ENCODE peak calls at places on chromosome 19, in seven cellular contexts. One of them, this sample, is unnamed.
A peak's percentile ranks its signal among the peaks of the same experiment; 100 is the strongest.

GRCh38 chr19:12946092-12946845 is 607 bp downstream of the RAD23A start:
- DNase-seq in dorsolateral prefrontal cortex: no peak
- DNase-seq in ACHN: peak; percentile 78
- DNase-seq in nucleus accumbens: no peak
- DNase-seq in H54: no peak
- DNase-seq in sciatic nerve: peak; percentile 79
- DNase-seq in stimulated activated CD4-positive, alpha-beta T cell treated with anti-CD3 and anti-CD28 coated beads, TNF-alpha, amount 100 ng/mL, for 4 hours: no peak
- DNase-seq in this sample: no peak

GRCh38 chr19:51681286-51681956 is 11.7 kb upstream of the SPACA6 start:
- DNase-seq in dorsolateral prefrontal cortex: no peak
- DNase-seq in ACHN: no peak
- DNase-seq in nucleus accumbens: no peak
- DNase-seq in H54: no peak
- DNase-seq in sciatic nerve: no peak
- DNase-seq in stimulated activated CD4-positive, alpha-beta T cell treated with anti-CD3 and anti-CD28 coated beads, TNF-alpha, amount 100 ng/mL, for 4 hours: no peak
- DNase-seq in this sample: no peak

GRCh38 chr19:37980419-37980975 is 73.5 kb downstream of the SIPA1L3 start:
- DNase-seq in dorsolateral prefrontal cortex: no peak
- DNase-seq in ACHN: peak; percentile 93
- DNase-seq in nucleus accumbens: no peak
- DNase-seq in H54: no peak
- DNase-seq in sciatic nerve: peak; percentile 5
- DNase-seq in stimulated activated CD4-positive, alpha-beta T cell treated with anti-CD3 and anti-CD28 coated beads, TNF-alpha, amount 100 ng/mL, for 4 hours: no peak
- DNase-seq in this sample: no peak

GRCh38 chr19:57886046-57886445 is 2.8 kb downstream of the ZNF814 start:
- DNase-seq in dorsolateral prefrontal cortex: no peak
- DNase-seq in ACHN: no peak
- DNase-seq in nucleus accumbens: no peak
- DNase-seq in H54: no peak
- DNase-seq in sciatic nerve: no peak
- DNase-seq in stimulated activated CD4-positive, alpha-beta T cell treated with anti-CD3 and anti-CD28 coated beads, TNF-alpha, amount 100 ng/mL, for 4 hours: no peak
- DNase-seq in this sample: no peak

GRCh38 chr19:7145494-7145893 is 76.0 kb downstream of the ZNF557 start:
- DNase-seq in dorsolateral prefrontal cortex: no peak
- DNase-seq in ACHN: no peak
- DNase-seq in nucleus accumbens: no peak
- DNase-seq in H54: no peak
- DNase-seq in sciatic nerve: no peak
- DNase-seq in stimulated activated CD4-positive, alpha-beta T cell treated with anti-CD3 and anti-CD28 coated beads, TNF-alpha, amount 100 ng/mL, for 4 hours: no peak
- DNase-seq in this sample: no peak

GRCh38 chr19:49631279-49631588 is 8.7 kb downstream of the RRAS start:
- DNase-seq in dorsolateral prefrontal cortex: no peak
- DNase-seq in ACHN: no peak
- DNase-seq in nucleus accumbens: no peak
- DNase-seq in H54: no peak
- DNase-seq in sciatic nerve: no peak
- DNase-seq in stimulated activated CD4-positive, alpha-beta T cell treated with anti-CD3 and anti-CD28 coated beads, TNF-alpha, amount 100 ng/mL, for 4 hours: no peak
- DNase-seq in this sample: no peak

GRCh38 chr19:4800591-4801081 is 9.1 kb downstream of the FEM1A start:
- DNase-seq in dorsolateral prefrontal cortex: no peak
- DNase-seq in ACHN: no peak
- DNase-seq in nucleus accumbens: no peak
- DNase-seq in H54: no peak
- DNase-seq in sciatic nerve: no peak
- DNase-seq in stimulated activated CD4-positive, alpha-beta T cell treated with anti-CD3 and anti-CD28 coated beads, TNF-alpha, amount 100 ng/mL, for 4 hours: no peak
- DNase-seq in this sample: no peak

GRCh38 chr19:41548954-41549688 is 26.8 kb upstream of the CEACAM21 start:
- DNase-seq in dorsolateral prefrontal cortex: no peak
- DNase-seq in ACHN: no peak
- DNase-seq in nucleus accumbens: no peak
- DNase-seq in H54: no peak
- DNase-seq in sciatic nerve: no peak
- DNase-seq in stimulated activated CD4-positive, alpha-beta T cell treated with anti-CD3 and anti-CD28 coated beads, TNF-alpha, amount 100 ng/mL, for 4 hours: peak; percentile 52
- DNase-seq in this sample: no peak

GRCh38 chr19:39246951-39247669 is 1.5 kb downstream of the IFNL4 start:
- DNase-seq in dorsolateral prefrontal cortex: peak; percentile 31
- DNase-seq in ACHN: no peak
- DNase-seq in nucleus accumbens: no peak
- DNase-seq in H54: no peak
- DNase-seq in sciatic nerve: no peak
- DNase-seq in stimulated activated CD4-positive, alpha-beta T cell treated with anti-CD3 and anti-CD28 coated beads, TNF-alpha, amount 100 ng/mL, for 4 hours: no peak
- DNase-seq in this sample: no peak

GRCh38 chr19:38527466-38528136 is 90.2 kb downstream of the MAP4K1 start:
- DNase-seq in dorsolateral prefrontal cortex: no peak
- DNase-seq in ACHN: no peak
- DNase-seq in nucleus accumbens: no peak
- DNase-seq in H54: no peak
- DNase-seq in sciatic nerve: no peak
- DNase-seq in stimulated activated CD4-positive, alpha-beta T cell treated with anti-CD3 and anti-CD28 coated beads, TNF-alpha, amount 100 ng/mL, for 4 hours: no peak
- DNase-seq in this sample: no peak

GRCh38 chr19:18634612-18635290 is 2.1 kb upstream of the KLHL26 start:
- DNase-seq in dorsolateral prefrontal cortex: no peak
- DNase-seq in ACHN: no peak
- DNase-seq in nucleus accumbens: no peak
- DNase-seq in H54: no peak
- DNase-seq in sciatic nerve: no peak
- DNase-seq in stimulated activated CD4-positive, alpha-beta T cell treated with anti-CD3 and anti-CD28 coated beads, TNF-alpha, amount 100 ng/mL, for 4 hours: no peak
- DNase-seq in this sample: no peak

GRCh38 chr19:33702606-33703437 is 81.1 kb downstream of the CHST8 start:
- DNase-seq in dorsolateral prefrontal cortex: no peak
- DNase-seq in ACHN: no peak
- DNase-seq in nucleus accumbens: no peak
- DNase-seq in H54: no peak
- DNase-seq in sciatic nerve: no peak
- DNase-seq in stimulated activated CD4-positive, alpha-beta T cell treated with anti-CD3 and anti-CD28 coated beads, TNF-alpha, amount 100 ng/mL, for 4 hours: no peak
- DNase-seq in this sample: no peak

GRCh38 chr19:42246143-42246868 is 3.9 kb upstream of the GSK3A start:
- DNase-seq in dorsolateral prefrontal cortex: peak; percentile 83
- DNase-seq in ACHN: peak; percentile 64
- DNase-seq in nucleus accumbens: peak; percentile 75
- DNase-seq in H54: peak; percentile 87
- DNase-seq in sciatic nerve: peak; percentile 81
- DNase-seq in stimulated activated CD4-positive, alpha-beta T cell treated with anti-CD3 and anti-CD28 coated beads, TNF-alpha, amount 100 ng/mL, for 4 hours: no peak
- DNase-seq in this sample: peak; percentile 43

GRCh38 chr19:7928741-7929701 is 3.1 kb upstream of the CTXN1 start:
- DNase-seq in dorsolateral prefrontal cortex: no peak
- DNase-seq in ACHN: peak; percentile 65
- DNase-seq in nucleus accumbens: peak; percentile 8
- DNase-seq in H54: peak; percentile 69
- DNase-seq in sciatic nerve: peak; percentile 76
- DNase-seq in stimulated activated CD4-positive, alpha-beta T cell treated with anti-CD3 and anti-CD28 coated beads, TNF-alpha, amount 100 ng/mL, for 4 hours: peak; percentile 36
- DNase-seq in this sample: no peak

GRCh38 chr19:2567580-2567979 is 91.7 kb downstream of the GADD45B start:
- DNase-seq in dorsolateral prefrontal cortex: no peak
- DNase-seq in ACHN: no peak
- DNase-seq in nucleus accumbens: no peak
- DNase-seq in H54: no peak
- DNase-seq in sciatic nerve: peak; percentile 74
- DNase-seq in stimulated activated CD4-positive, alpha-beta T cell treated with anti-CD3 and anti-CD28 coated beads, TNF-alpha, amount 100 ng/mL, for 4 hours: no peak
- DNase-seq in this sample: no peak

GRCh38 chr19:50827476-50827875 is 3.9 kb upstream of the KLK1 start:
- DNase-seq in dorsolateral prefrontal cortex: no peak
- DNase-seq in ACHN: no peak
- DNase-seq in nucleus accumbens: no peak
- DNase-seq in H54: no peak
- DNase-seq in sciatic nerve: no peak
- DNase-seq in stimulated activated CD4-positive, alpha-beta T cell treated with anti-CD3 and anti-CD28 coated beads, TNF-alpha, amount 100 ng/mL, for 4 hours: no peak
- DNase-seq in this sample: no peak

GRCh38 chr19:2084993-2085720 is 11.0 kb downstream of the MOB3A start:
- DNase-seq in dorsolateral prefrontal cortex: no peak
- DNase-seq in ACHN: no peak
- DNase-seq in nucleus accumbens: no peak
- DNase-seq in H54: no peak
- DNase-seq in sciatic nerve: no peak
- DNase-seq in stimulated activated CD4-positive, alpha-beta T cell treated with anti-CD3 and anti-CD28 coated beads, TNF-alpha, amount 100 ng/mL, for 4 hours: peak; percentile 91
- DNase-seq in this sample: no peak

GRCh38 chr19:35966771-35967170 is 28.2 kb upstream of the SDHAF1 start:
- DNase-seq in dorsolateral prefrontal cortex: no peak
- DNase-seq in ACHN: no peak
- DNase-seq in nucleus accumbens: no peak
- DNase-seq in H54: no peak
- DNase-seq in sciatic nerve: no peak
- DNase-seq in stimulated activated CD4-positive, alpha-beta T cell treated with anti-CD3 and anti-CD28 coated beads, TNF-alpha, amount 100 ng/mL, for 4 hours: no peak
- DNase-seq in this sample: no peak

GRCh38 chr19:3604227-3604986 is 2.3 kb downstream of the TBXA2R start:
- DNase-seq in dorsolateral prefrontal cortex: no peak
- DNase-seq in ACHN: no peak
- DNase-seq in nucleus accumbens: no peak
- DNase-seq in H54: no peak
- DNase-seq in sciatic nerve: no peak
- DNase-seq in stimulated activated CD4-positive, alpha-beta T cell treated with anti-CD3 and anti-CD28 coated beads, TNF-alpha, amount 100 ng/mL, for 4 hours: no peak
- DNase-seq in this sample: no peak

GRCh38 chr19:7191946-7192691 is 102.1 kb downstream of the INSR start:
- DNase-seq in dorsolateral prefrontal cortex: no peak
- DNase-seq in ACHN: no peak
- DNase-seq in nucleus accumbens: no peak
- DNase-seq in H54: no peak
- DNase-seq in sciatic nerve: no peak
- DNase-seq in stimulated activated CD4-positive, alpha-beta T cell treated with anti-CD3 and anti-CD28 coated beads, TNF-alpha, amount 100 ng/mL, for 4 hours: no peak
- DNase-seq in this sample: no peak

GRCh38 chr19:44149776-44150175 is 8.4 kb downstream of the ZNF234 start:
- DNase-seq in dorsolateral prefrontal cortex: no peak
- DNase-seq in ACHN: no peak
- DNase-seq in nucleus accumbens: no peak
- DNase-seq in H54: no peak
- DNase-seq in sciatic nerve: no peak
- DNase-seq in stimulated activated CD4-positive, alpha-beta T cell treated with anti-CD3 and anti-CD28 coated beads, TNF-alpha, amount 100 ng/mL, for 4 hours: no peak
- DNase-seq in this sample: no peak

GRCh38 chr19:14916848-14917247 is 24.4 kb upstream of the OR7C2 start:
- DNase-seq in dorsolateral prefrontal cortex: no peak
- DNase-seq in ACHN: no peak
- DNase-seq in nucleus accumbens: no peak
- DNase-seq in H54: no peak
- DNase-seq in sciatic nerve: no peak
- DNase-seq in stimulated activated CD4-positive, alpha-beta T cell treated with anti-CD3 and anti-CD28 coated beads, TNF-alpha, amount 100 ng/mL, for 4 hours: no peak
- DNase-seq in this sample: no peak

GRCh38 chr19:5052945-5053485 is 84.1 kb downstream of the KDM4B start:
- DNase-seq in dorsolateral prefrontal cortex: no peak
- DNase-seq in ACHN: no peak
- DNase-seq in nucleus accumbens: no peak
- DNase-seq in H54: no peak
- DNase-seq in sciatic nerve: no peak
- DNase-seq in stimulated activated CD4-positive, alpha-beta T cell treated with anti-CD3 and anti-CD28 coated beads, TNF-alpha, amount 100 ng/mL, for 4 hours: no peak
- DNase-seq in this sample: no peak

GRCh38 chr19:39345956-39346355 is 3.7 kb downstream of the SAMD4B start:
- DNase-seq in dorsolateral prefrontal cortex: no peak
- DNase-seq in ACHN: no peak
- DNase-seq in nucleus accumbens: no peak
- DNase-seq in H54: no peak
- DNase-seq in sciatic nerve: no peak
- DNase-seq in stimulated activated CD4-positive, alpha-beta T cell treated with anti-CD3 and anti-CD28 coated beads, TNF-alpha, amount 100 ng/mL, for 4 hours: no peak
- DNase-seq in this sample: no peak

GRCh38 chr19:38900816-38901215 is 1.0 kb downstream of the NFKBIB start:
- DNase-seq in dorsolateral prefrontal cortex: no peak
- DNase-seq in ACHN: no peak
- DNase-seq in nucleus accumbens: no peak
- DNase-seq in H54: no peak
- DNase-seq in sciatic nerve: no peak
- DNase-seq in stimulated activated CD4-positive, alpha-beta T cell treated with anti-CD3 and anti-CD28 coated beads, TNF-alpha, amount 100 ng/mL, for 4 hours: no peak
- DNase-seq in this sample: no peak

GRCh38 chr19:10431943-10432735 is 11.8 kb downstream of the PDE4A start:
- DNase-seq in dorsolateral prefrontal cortex: no peak
- DNase-seq in ACHN: peak; percentile 48
- DNase-seq in nucleus accumbens: no peak
- DNase-seq in H54: no peak
- DNase-seq in sciatic nerve: peak; percentile 84
- DNase-seq in stimulated activated CD4-positive, alpha-beta T cell treated with anti-CD3 and anti-CD28 coated beads, TNF-alpha, amount 100 ng/mL, for 4 hours: no peak
- DNase-seq in this sample: no peak

GRCh38 chr19:19591133-19591825 is 27.2 kb downstream of the PBX4 start:
- DNase-seq in dorsolateral prefrontal cortex: no peak
- DNase-seq in ACHN: peak; percentile 15
- DNase-seq in nucleus accumbens: no peak
- DNase-seq in H54: peak; percentile 92
- DNase-seq in sciatic nerve: no peak
- DNase-seq in stimulated activated CD4-positive, alpha-beta T cell treated with anti-CD3 and anti-CD28 coated beads, TNF-alpha, amount 100 ng/mL, for 4 hours: peak; percentile 62
- DNase-seq in this sample: peak; percentile 46

This sample was measured in NCI-H460.